ENCODE peak calls at places on chromosome 5, in six cellular contexts. One of them, this sample, is unnamed.

GRCh38 chr5:157387683-157388093 is 72.3 kb upstream of the NIPAL4 start:
- DNase-seq in GM03348: peak; percentile 89
- DNase-seq in skeletal muscle cell: peak; percentile 86
- DNase-seq in fibroblast of the aortic adventitia: peak; percentile 97
- DNase-seq in cardiac septum: no peak
- DNase-seq in sigmoid colon: peak; percentile 86
- DNase-seq in this sample: no peak

GRCh38 chr5:177133845-177134652 is 476 bp downstream of the NSD1 start:
- DNase-seq in sigmoid colon: peak; percentile 80
- DNase-seq in skeletal muscle cell: no peak
- DNase-seq in fibroblast of the aortic adventitia: peak; percentile 37
- DNase-seq in GM03348: peak; percentile 82
- DNase-seq in cardiac septum: no peak
- DNase-seq in this sample: peak; percentile 42

GRCh38 chr5:110916373-110917049 is 155.0 kb upstream of the TSLP start:
- DNase-seq in sigmoid colon: no peak
- DNase-seq in fibroblast of the aortic adventitia: peak; percentile 96
- DNase-seq in cardiac septum: no peak
- DNase-seq in skeletal muscle cell: peak; percentile 85
- DNase-seq in GM03348: peak; percentile 75
- DNase-seq in this sample: no peak

GRCh38 chr5:124742983-124743533 is 3.4 kb downstream of the ZNF608 start:
- DNase-seq in cardiac septum: no peak
- DNase-seq in GM03348: no peak
- DNase-seq in fibroblast of the aortic adventitia: peak; percentile 80
- DNase-seq in skeletal muscle cell: no peak
- DNase-seq in sigmoid colon: peak; percentile 73
- DNase-seq in this sample: no peak

GRCh38 chr5:133918731-133919130 is 49.7 kb downstream of the C5orf15 start:
- DNase-seq in sigmoid colon: no peak
- DNase-seq in cardiac septum: no peak
- DNase-seq in GM03348: no peak
- DNase-seq in fibroblast of the aortic adventitia: no peak
- DNase-seq in skeletal muscle cell: no peak
- DNase-seq in this sample: no peak

GRCh38 chr5:170497311-170498038 is 6.3 kb upstream of the KCNIP1 start:
- DNase-seq in GM03348: no peak
- DNase-seq in fibroblast of the aortic adventitia: no peak
- DNase-seq in cardiac septum: no peak
- DNase-seq in sigmoid colon: no peak
- DNase-seq in skeletal muscle cell: no peak
- DNase-seq in this sample: no peak

GRCh38 chr5:115265220-115265619 is 2.5 kb upstream of the PGGT1B start:
- DNase-seq in skeletal muscle cell: no peak
- DNase-seq in cardiac septum: no peak
- DNase-seq in sigmoid colon: peak; percentile 60
- DNase-seq in GM03348: no peak
- DNase-seq in fibroblast of the aortic adventitia: no peak
- DNase-seq in this sample: no peak

GRCh38 chr5:95669540-95669939 is 13.3 kb downstream of the SPATA9 start:
- DNase-seq in sigmoid colon: peak; percentile 96
- DNase-seq in cardiac septum: peak; percentile 80
- DNase-seq in fibroblast of the aortic adventitia: peak; percentile 97
- DNase-seq in GM03348: peak; percentile 72
- DNase-seq in skeletal muscle cell: peak; percentile 98
- DNase-seq in this sample: no peak

GRCh38 chr5:54180616-54181015 is 129.8 kb downstream of the ARL15 start:
- DNase-seq in fibroblast of the aortic adventitia: no peak
- DNase-seq in skeletal muscle cell: peak; percentile 38
- DNase-seq in sigmoid colon: no peak
- DNase-seq in cardiac septum: no peak
- DNase-seq in GM03348: peak; percentile 77
- DNase-seq in this sample: no peak

GRCh38 chr5:42756630-42757601 is at the start of gene CCDC152:
- DNase-seq in cardiac septum: peak; percentile 67
- DNase-seq in sigmoid colon: no peak
- DNase-seq in GM03348: peak; percentile 6
- DNase-seq in fibroblast of the aortic adventitia: peak; percentile 39
- DNase-seq in skeletal muscle cell: no peak
- DNase-seq in this sample: peak; percentile 36

GRCh38 chr5:100823812-100824211 is 79.3 kb downstream of the ST8SIA4 start:
- DNase-seq in GM03348: no peak
- DNase-seq in cardiac septum: no peak
- DNase-seq in sigmoid colon: no peak
- DNase-seq in skeletal muscle cell: no peak
- DNase-seq in fibroblast of the aortic adventitia: no peak
- DNase-seq in this sample: no peak